ENCODE peak calls at places on chromosomes 6 and 20, in nine cellular contexts. D is neural progenitor cell, N is HCT116, P is MM.1S, V is GM23248, H is GM23338, K is hepatocyte, X is PC-3, B is SK-N-SH. M is an unnamed sample.
A peak's percentile ranks its signal among the peaks of the same experiment; 100 is the strongest.

GRCh38 chr6:142954844-142955243 is 9.9 kb upstream of the HIVEP2 start:
- DNase-seq in N (no peak), X (no peak), D (no peak), P (no peak), H (no peak), B (no peak), V (no peak), K (no peak), M (no peak)

GRCh38 chr6:127192911-127193503 is 73.7 kb upstream of the RNF146 start:
- DNase-seq in V (peak; percentile 81), P (no peak), D (no peak), N (no peak), K (no peak), X (no peak), B (no peak), H (no peak), M (no peak)

GRCh38 chr6:105808571-105808970 is 277.6 kb upstream of the PRDM1 start:
- DNase-seq in N (no peak), D (no peak), H (no peak), X (no peak), B (no peak), P (no peak), V (no peak), K (no peak), M (no peak)

GRCh38 chr6:122681715-122682114 is 71.5 kb downstream of the PKIB start:
- DNase-seq in V (no peak), X (no peak), N (no peak), D (no peak), P (no peak), K (no peak), B (no peak), H (no peak), M (no peak)

GRCh38 chr20:38999217-38999616 is 37.1 kb downstream of the DHX35 start:
- DNase-seq in D (no peak), K (no peak), X (no peak), N (no peak), P (no peak), B (no peak), H (no peak), V (no peak), M (no peak)

GRCh38 chr20:20085071-20085470 is 32.7 kb downstream of the CFAP61 start:
- DNase-seq in X (no peak), H (no peak), B (no peak), V (peak; percentile 25), P (no peak), K (no peak), D (no peak), N (no peak), M (no peak)

GRCh38 chr6:52303178-52303577 is 18.6 kb upstream of the MCM3 start:
- DNase-seq in H (no peak), D (no peak), K (no peak), B (no peak), N (no peak), X (no peak), V (no peak), P (no peak), M (no peak)

GRCh38 chr6:116145786-116146675 is 20.1 kb upstream of the COL10A1 start:
- DNase-seq in K (no peak), D (no peak), B (no peak), P (no peak), X (no peak), N (no peak), V (no peak), H (no peak), M (no peak)

GRCh38 chr6:157519255-157520116 is 138.5 kb downstream of the ZDHHC14 start:
- DNase-seq in K (no peak), P (no peak), D (no peak), X (no peak), N (no peak), H (no peak), B (no peak), V (no peak), M (no peak)

GRCh38 chr6:81863123-81863522 is 110.6 kb upstream of the TENT5A start:
- DNase-seq in N (no peak), X (no peak), V (no peak), D (peak; percentile 43), H (peak; percentile 42), B (no peak), P (no peak), K (no peak), M (no peak)

GRCh38 chr6:142009647-142010046 is 123.1 kb upstream of the GJE1 start:
- DNase-seq in D (no peak), V (no peak), X (peak; percentile 10), N (peak; percentile 98), H (no peak), P (no peak), B (no peak), K (no peak), M (no peak)

GRCh38 chr6:37802810-37803209 is 16.7 kb upstream of the ZFAND3 start:
- DNase-seq in K (no peak), P (no peak), V (no peak), D (no peak), N (no peak), B (no peak), X (no peak), H (no peak), M (no peak)

GRCh38 chr20:58815448-58815847 is 35.3 kb downstream of the GNAS-AS1 start:
- DNase-seq in N (no peak), V (no peak), D (no peak), X (no peak), H (no peak), B (no peak), P (no peak), K (no peak), M (no peak)

DNA sequence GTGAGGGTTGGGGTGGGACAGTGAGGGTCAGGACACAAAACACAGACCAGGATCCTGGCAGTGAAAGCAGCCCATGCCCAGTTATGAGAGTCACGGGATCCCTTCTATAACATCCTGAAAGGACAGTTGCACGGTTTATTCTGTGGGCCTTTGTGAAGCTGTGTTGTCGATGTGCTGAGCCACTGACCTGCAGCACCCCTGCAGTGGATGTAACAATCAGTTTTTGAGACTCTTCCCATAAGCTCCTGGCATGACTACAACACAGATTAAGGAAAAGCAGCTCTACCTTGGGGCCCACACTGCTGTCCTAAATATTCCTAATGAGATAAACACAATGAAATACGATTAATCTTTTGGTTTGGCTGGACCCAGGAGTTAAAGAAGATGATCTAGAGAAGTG is 3.7 kb downstream of the PYGB start:
- DNase-seq in X (no peak), V (no peak), B (peak; percentile 1), H (no peak), P (no peak), D (peak; percentile 65), K (peak; percentile 1), N (no peak), M (no peak)
- TF ChIP-seq EZH2phosphoT487 in X (no peak), V (no peak), B (no peak), H (no peak), P (no peak), D (no peak), K (no peak), N (no peak), M (no peak)

GRCh38 chr6:15549371-15549770 is 113.5 kb downstream of the DTNBP1 start:
- DNase-seq in D (no peak), B (no peak), P (no peak), K (no peak), N (no peak), X (no peak), V (no peak), H (no peak), M (peak; percentile 61)

GRCh38 chr6:15546591-15546990 is 116.2 kb downstream of the DTNBP1 start:
- DNase-seq in V (no peak), D (no peak), P (no peak), N (no peak), B (no peak), K (no peak), X (peak; percentile 30), H (no peak), M (no peak)

GRCh38 chr6:15544321-15544900 is 118.4 kb downstream of the DTNBP1 start:
- DNase-seq in P (no peak), H (no peak), X (no peak), K (no peak), N (no peak), V (peak; percentile 51), D (no peak), B (no peak), M (no peak)

GRCh38 chr6:15550724-15551123 is 112.1 kb downstream of the DTNBP1 start:
- DNase-seq in V (no peak), P (no peak), X (no peak), B (no peak), D (no peak), K (no peak), H (no peak), N (no peak), M (no peak)

DNA sequence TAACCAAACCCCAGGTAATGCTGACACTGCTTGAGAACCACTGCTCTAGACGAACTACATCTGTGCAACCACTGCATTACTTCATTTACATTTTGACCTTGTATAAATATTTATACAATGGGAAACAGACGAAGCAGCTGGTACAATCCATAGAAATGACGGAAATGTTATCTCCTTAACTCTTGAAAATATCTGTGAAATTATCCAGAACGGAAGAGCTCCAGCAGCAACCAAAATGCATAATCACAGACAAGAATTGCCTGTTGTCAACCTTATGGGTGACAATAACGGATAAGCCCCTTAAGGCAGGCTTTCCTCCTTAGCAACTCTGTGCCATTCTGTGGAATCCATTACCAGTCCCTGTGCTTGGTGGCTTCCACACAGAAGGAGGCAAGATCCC is 115.4 kb downstream of the DTNBP1 start:
- DNase-seq in V (no peak), X (no peak), N (no peak), B (peak; percentile 57), K (no peak), D (peak; percentile 16), H (no peak), P (no peak), M (no peak)
- H3K79me2 ChIP-seq in V (no peaks in the 10 kb centered on the region), X (no peaks in the 10 kb centered on the region), N (no peaks in the 10 kb centered on the region), B (no peaks in the 10 kb centered on the region), K (peaks cover 3% of the 10 kb centered on the region), D (no peaks in the 10 kb centered on the region), H (no peaks in the 10 kb centered on the region), P (peaks cover 8% of the 10 kb centered on the region), M (no peaks in the 10 kb centered on the region)

DNA sequence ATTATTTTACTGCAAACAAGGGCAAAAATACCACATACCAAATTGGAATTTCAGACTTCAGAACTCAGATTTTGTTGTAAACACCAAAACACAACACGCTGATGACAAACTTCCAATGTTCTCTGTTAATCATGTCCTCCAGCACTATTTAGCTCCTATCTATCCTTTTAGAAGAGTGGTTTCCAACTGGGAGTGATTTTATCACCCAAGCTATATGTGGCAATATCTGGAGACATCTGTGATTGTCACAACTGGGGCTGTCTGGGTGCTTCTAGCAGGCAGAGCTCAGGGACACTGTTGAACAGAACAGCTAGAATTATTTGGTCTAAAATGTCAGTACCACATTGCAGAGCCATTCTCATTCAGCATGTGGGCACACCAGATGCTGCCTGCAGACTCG is 244.6 kb downstream of the FOXC1 start:
- DNase-seq in H (no peak), B (peak; percentile 48), X (no peak), P (no peak), K (no peak), N (no peak), V (no peak), D (no peak), M (no peak)
- H3K4me1 ChIP-seq in H (peaks cover 20% of the 10 kb centered on the region), B (peaks cover 10% of the 10 kb centered on the region), X (no peaks in the 10 kb centered on the region), P (no peaks in the 10 kb centered on the region), K (peaks cover 6% of the 10 kb centered on the region), N (no peaks in the 10 kb centered on the region), V (no peaks in the 10 kb centered on the region), D (peaks cover 9% of the 10 kb centered on the region), M (peaks cover 16% of the 10 kb centered on the region)

GRCh38 chr20:53428997-53429396 is 164.6 kb downstream of the ZNF217 start:
- DNase-seq in D (no peak), B (no peak), N (no peak), V (no peak), X (no peak), H (no peak), K (no peak), P (no peak), M (no peak)
- TF ChIP-seq EZH2phosphoT487 in D (no peak), B (no peak), N (no peak), V (no peak), X (no peak), H (no peak), K (no peak), P (no peak), M (no peak)

GRCh38 chr6:163438298-163438939 is 23.9 kb downstream of the QKI start:
- DNase-seq in X (peak; percentile 47), V (peak; percentile 34), P (no peak), H (no peak), K (no peak), D (no peak), B (no peak), N (no peak), M (no peak)
- H3K79me2 ChIP-seq in X (peaks cover 100% of the 10 kb centered on the region), V (peaks cover 100% of the 10 kb centered on the region), P (peaks cover 84% of the 10 kb centered on the region), H (peaks cover 100% of the 10 kb centered on the region), K (peaks cover 100% of the 10 kb centered on the region), D (peaks cover 100% of the 10 kb centered on the region), B (peaks cover 99% of the 10 kb centered on the region), N (peaks cover 71% of the 10 kb centered on the region), M (peaks cover 44% of the 10 kb centered on the region)